ENCODE peak calls at places on chromosomes 1 and 21, in ten cellular contexts. One of them, this sample, is unnamed.

GRCh38 chr21:34613679-34614442 is 1.1 kb downstream of the RCAN1 start:
- DNase-seq in activated CD8-positive, alpha-beta memory T cell treated with anti-CD3 and anti-CD28 coated beads, Interleukin-2, amount 50 U/mL, for 4 hours: peak
- DNase-seq in kidney glomerular epithelial cell: peak
- DNase-seq in NCI-H1092: no peak
- DNase-seq in CD8-positive, alpha-beta T cell: no peak
- DNase-seq in renal cortical epithelial cell: peak
- DNase-seq in HFFc6: no peak
- DNase-seq in stimulated activated CD4-positive, alpha-beta T cell treated with anti-CD3 and anti-CD28 coated beads, Interleukin-1b, Interleukin-23, amount 100 ng/mL, for 48 hours: no peak
- DNase-seq in activated naive CD4-positive, alpha-beta T cell treated with anti-CD3 and anti-CD28 coated beads, Interleukin-2, amount 50 U/mL, for 16 hours: peak
- DNase-seq in tibial nerve: no peak
- DNase-seq in this sample: no peak

GRCh38 chr1:102834688-102835320 is 273.5 kb downstream of the COL11A1 start:
- DNase-seq in tibial nerve: no peak
- DNase-seq in NCI-H1092: no peak
- DNase-seq in renal cortical epithelial cell: no peak
- DNase-seq in CD8-positive, alpha-beta T cell: no peak
- DNase-seq in HFFc6: peak
- DNase-seq in stimulated activated CD4-positive, alpha-beta T cell treated with anti-CD3 and anti-CD28 coated beads, Interleukin-1b, Interleukin-23, amount 100 ng/mL, for 48 hours: no peak
- DNase-seq in activated CD8-positive, alpha-beta memory T cell treated with anti-CD3 and anti-CD28 coated beads, Interleukin-2, amount 50 U/mL, for 4 hours: no peak
- DNase-seq in activated naive CD4-positive, alpha-beta T cell treated with anti-CD3 and anti-CD28 coated beads, Interleukin-2, amount 50 U/mL, for 16 hours: no peak
- DNase-seq in kidney glomerular epithelial cell: peak
- DNase-seq in this sample: no peak

GRCh38 chr1:176567190-176567794 is 104.3 kb downstream of the PAPPA2 start:
- DNase-seq in activated naive CD4-positive, alpha-beta T cell treated with anti-CD3 and anti-CD28 coated beads, Interleukin-2, amount 50 U/mL, for 16 hours: no peak
- DNase-seq in renal cortical epithelial cell: peak
- DNase-seq in tibial nerve: no peak
- DNase-seq in HFFc6: peak
- DNase-seq in activated CD8-positive, alpha-beta memory T cell treated with anti-CD3 and anti-CD28 coated beads, Interleukin-2, amount 50 U/mL, for 4 hours: no peak
- DNase-seq in kidney glomerular epithelial cell: no peak
- DNase-seq in NCI-H1092: no peak
- DNase-seq in stimulated activated CD4-positive, alpha-beta T cell treated with anti-CD3 and anti-CD28 coated beads, Interleukin-1b, Interleukin-23, amount 100 ng/mL, for 48 hours: no peak
- DNase-seq in CD8-positive, alpha-beta T cell: no peak
- DNase-seq in this sample: no peak

GRCh38 chr1:178337091-178337726 is 159.6 kb downstream of the CLEC20A start:
- DNase-seq in renal cortical epithelial cell: no peak
- DNase-seq in activated CD8-positive, alpha-beta memory T cell treated with anti-CD3 and anti-CD28 coated beads, Interleukin-2, amount 50 U/mL, for 4 hours: no peak
- DNase-seq in CD8-positive, alpha-beta T cell: no peak
- DNase-seq in NCI-H1092: no peak
- DNase-seq in tibial nerve: no peak
- DNase-seq in HFFc6: no peak
- DNase-seq in kidney glomerular epithelial cell: no peak
- DNase-seq in activated naive CD4-positive, alpha-beta T cell treated with anti-CD3 and anti-CD28 coated beads, Interleukin-2, amount 50 U/mL, for 16 hours: no peak
- DNase-seq in stimulated activated CD4-positive, alpha-beta T cell treated with anti-CD3 and anti-CD28 coated beads, Interleukin-1b, Interleukin-23, amount 100 ng/mL, for 48 hours: no peak
- DNase-seq in this sample: no peak

GRCh38 chr1:116919802-116920201 is 10.1 kb downstream of the PTGFRN start:
- DNase-seq in activated naive CD4-positive, alpha-beta T cell treated with anti-CD3 and anti-CD28 coated beads, Interleukin-2, amount 50 U/mL, for 16 hours: no peak
- DNase-seq in CD8-positive, alpha-beta T cell: no peak
- DNase-seq in stimulated activated CD4-positive, alpha-beta T cell treated with anti-CD3 and anti-CD28 coated beads, Interleukin-1b, Interleukin-23, amount 100 ng/mL, for 48 hours: no peak
- DNase-seq in tibial nerve: no peak
- DNase-seq in activated CD8-positive, alpha-beta memory T cell treated with anti-CD3 and anti-CD28 coated beads, Interleukin-2, amount 50 U/mL, for 4 hours: no peak
- DNase-seq in renal cortical epithelial cell: no peak
- DNase-seq in NCI-H1092: peak
- DNase-seq in HFFc6: no peak
- DNase-seq in kidney glomerular epithelial cell: no peak
- DNase-seq in this sample: no peak

GRCh38 chr1:64956733-64957441 is 9.5 kb downstream of the JAK1 start:
- DNase-seq in activated CD8-positive, alpha-beta memory T cell treated with anti-CD3 and anti-CD28 coated beads, Interleukin-2, amount 50 U/mL, for 4 hours: no peak
- DNase-seq in CD8-positive, alpha-beta T cell: peak
- DNase-seq in NCI-H1092: no peak
- DNase-seq in activated naive CD4-positive, alpha-beta T cell treated with anti-CD3 and anti-CD28 coated beads, Interleukin-2, amount 50 U/mL, for 16 hours: no peak
- DNase-seq in renal cortical epithelial cell: no peak
- DNase-seq in HFFc6: no peak
- DNase-seq in tibial nerve: no peak
- DNase-seq in kidney glomerular epithelial cell: no peak
- DNase-seq in stimulated activated CD4-positive, alpha-beta T cell treated with anti-CD3 and anti-CD28 coated beads, Interleukin-1b, Interleukin-23, amount 100 ng/mL, for 48 hours: peak
- DNase-seq in this sample: peak

GRCh38 chr1:29286194-29286767 is 50.0 kb downstream of the PTPRU start:
- DNase-seq in tibial nerve: no peak
- DNase-seq in activated naive CD4-positive, alpha-beta T cell treated with anti-CD3 and anti-CD28 coated beads, Interleukin-2, amount 50 U/mL, for 16 hours: no peak
- DNase-seq in NCI-H1092: no peak
- DNase-seq in kidney glomerular epithelial cell: no peak
- DNase-seq in CD8-positive, alpha-beta T cell: no peak
- DNase-seq in stimulated activated CD4-positive, alpha-beta T cell treated with anti-CD3 and anti-CD28 coated beads, Interleukin-1b, Interleukin-23, amount 100 ng/mL, for 48 hours: no peak
- DNase-seq in HFFc6: no peak
- DNase-seq in activated CD8-positive, alpha-beta memory T cell treated with anti-CD3 and anti-CD28 coated beads, Interleukin-2, amount 50 U/mL, for 4 hours: no peak
- DNase-seq in renal cortical epithelial cell: no peak
- DNase-seq in this sample: no peak

GRCh38 chr1:40899230-40899870 is 37.2 kb upstream of the CITED4 start:
- DNase-seq in tibial nerve: no peak
- DNase-seq in CD8-positive, alpha-beta T cell: no peak
- DNase-seq in activated naive CD4-positive, alpha-beta T cell treated with anti-CD3 and anti-CD28 coated beads, Interleukin-2, amount 50 U/mL, for 16 hours: no peak
- DNase-seq in renal cortical epithelial cell: peak
- DNase-seq in NCI-H1092: no peak
- DNase-seq in kidney glomerular epithelial cell: no peak
- DNase-seq in activated CD8-positive, alpha-beta memory T cell treated with anti-CD3 and anti-CD28 coated beads, Interleukin-2, amount 50 U/mL, for 4 hours: no peak
- DNase-seq in stimulated activated CD4-positive, alpha-beta T cell treated with anti-CD3 and anti-CD28 coated beads, Interleukin-1b, Interleukin-23, amount 100 ng/mL, for 48 hours: no peak
- DNase-seq in HFFc6: no peak
- DNase-seq in this sample: no peak

GRCh38 chr1:222443566-222443965 is 104.3 kb downstream of the HHIPL2 start:
- DNase-seq in NCI-H1092: no peak
- DNase-seq in stimulated activated CD4-positive, alpha-beta T cell treated with anti-CD3 and anti-CD28 coated beads, Interleukin-1b, Interleukin-23, amount 100 ng/mL, for 48 hours: no peak
- DNase-seq in kidney glomerular epithelial cell: no peak
- DNase-seq in renal cortical epithelial cell: no peak
- DNase-seq in HFFc6: no peak
- DNase-seq in tibial nerve: no peak
- DNase-seq in activated CD8-positive, alpha-beta memory T cell treated with anti-CD3 and anti-CD28 coated beads, Interleukin-2, amount 50 U/mL, for 4 hours: no peak
- DNase-seq in activated naive CD4-positive, alpha-beta T cell treated with anti-CD3 and anti-CD28 coated beads, Interleukin-2, amount 50 U/mL, for 16 hours: no peak
- DNase-seq in CD8-positive, alpha-beta T cell: no peak
- DNase-seq in this sample: no peak

GRCh38 chr1:228280961-228281591 is 73.2 kb downstream of the OBSCN start:
- DNase-seq in activated CD8-positive, alpha-beta memory T cell treated with anti-CD3 and anti-CD28 coated beads, Interleukin-2, amount 50 U/mL, for 4 hours: no peak
- DNase-seq in renal cortical epithelial cell: no peak
- DNase-seq in CD8-positive, alpha-beta T cell: no peak
- DNase-seq in HFFc6: no peak
- DNase-seq in kidney glomerular epithelial cell: no peak
- DNase-seq in activated naive CD4-positive, alpha-beta T cell treated with anti-CD3 and anti-CD28 coated beads, Interleukin-2, amount 50 U/mL, for 16 hours: peak
- DNase-seq in NCI-H1092: no peak
- DNase-seq in stimulated activated CD4-positive, alpha-beta T cell treated with anti-CD3 and anti-CD28 coated beads, Interleukin-1b, Interleukin-23, amount 100 ng/mL, for 48 hours: no peak
- DNase-seq in tibial nerve: no peak
- DNase-seq in this sample: no peak

GRCh38 chr1:111938123-111938522 is 51.3 kb downstream of the KCND3 start:
- DNase-seq in activated naive CD4-positive, alpha-beta T cell treated with anti-CD3 and anti-CD28 coated beads, Interleukin-2, amount 50 U/mL, for 16 hours: no peak
- DNase-seq in stimulated activated CD4-positive, alpha-beta T cell treated with anti-CD3 and anti-CD28 coated beads, Interleukin-1b, Interleukin-23, amount 100 ng/mL, for 48 hours: no peak
- DNase-seq in HFFc6: no peak
- DNase-seq in tibial nerve: no peak
- DNase-seq in NCI-H1092: no peak
- DNase-seq in kidney glomerular epithelial cell: no peak
- DNase-seq in CD8-positive, alpha-beta T cell: no peak
- DNase-seq in activated CD8-positive, alpha-beta memory T cell treated with anti-CD3 and anti-CD28 coated beads, Interleukin-2, amount 50 U/mL, for 4 hours: no peak
- DNase-seq in renal cortical epithelial cell: no peak
- DNase-seq in this sample: no peak

GRCh38 chr1:24961961-24962861 is 32.1 kb upstream of the RUNX3 start:
- DNase-seq in kidney glomerular epithelial cell: no peak
- DNase-seq in CD8-positive, alpha-beta T cell: peak
- DNase-seq in activated CD8-positive, alpha-beta memory T cell treated with anti-CD3 and anti-CD28 coated beads, Interleukin-2, amount 50 U/mL, for 4 hours: no peak
- DNase-seq in HFFc6: no peak
- DNase-seq in tibial nerve: no peak
- DNase-seq in stimulated activated CD4-positive, alpha-beta T cell treated with anti-CD3 and anti-CD28 coated beads, Interleukin-1b, Interleukin-23, amount 100 ng/mL, for 48 hours: no peak
- DNase-seq in activated naive CD4-positive, alpha-beta T cell treated with anti-CD3 and anti-CD28 coated beads, Interleukin-2, amount 50 U/mL, for 16 hours: no peak
- DNase-seq in renal cortical epithelial cell: no peak
- DNase-seq in NCI-H1092: no peak
- DNase-seq in this sample: no peak

GRCh38 chr1:85344256-85344694 is 67.8 kb upstream of the BCL10 start:
- DNase-seq in CD8-positive, alpha-beta T cell: no peak
- DNase-seq in HFFc6: peak
- DNase-seq in kidney glomerular epithelial cell: no peak
- DNase-seq in NCI-H1092: no peak
- DNase-seq in renal cortical epithelial cell: peak
- DNase-seq in stimulated activated CD4-positive, alpha-beta T cell treated with anti-CD3 and anti-CD28 coated beads, Interleukin-1b, Interleukin-23, amount 100 ng/mL, for 48 hours: no peak
- DNase-seq in activated CD8-positive, alpha-beta memory T cell treated with anti-CD3 and anti-CD28 coated beads, Interleukin-2, amount 50 U/mL, for 4 hours: no peak
- DNase-seq in activated naive CD4-positive, alpha-beta T cell treated with anti-CD3 and anti-CD28 coated beads, Interleukin-2, amount 50 U/mL, for 16 hours: no peak
- DNase-seq in tibial nerve: no peak
- DNase-seq in this sample: no peak

GRCh38 chr1:86394416-86394815 is 1.7 kb downstream of the ODF2L start:
- DNase-seq in activated naive CD4-positive, alpha-beta T cell treated with anti-CD3 and anti-CD28 coated beads, Interleukin-2, amount 50 U/mL, for 16 hours: no peak
- DNase-seq in HFFc6: peak
- DNase-seq in activated CD8-positive, alpha-beta memory T cell treated with anti-CD3 and anti-CD28 coated beads, Interleukin-2, amount 50 U/mL, for 4 hours: no peak
- DNase-seq in tibial nerve: no peak
- DNase-seq in kidney glomerular epithelial cell: no peak
- DNase-seq in stimulated activated CD4-positive, alpha-beta T cell treated with anti-CD3 and anti-CD28 coated beads, Interleukin-1b, Interleukin-23, amount 100 ng/mL, for 48 hours: no peak
- DNase-seq in renal cortical epithelial cell: peak
- DNase-seq in CD8-positive, alpha-beta T cell: no peak
- DNase-seq in NCI-H1092: no peak
- DNase-seq in this sample: no peak

GRCh38 chr1:243956448-243956847 is 94.6 kb upstream of the ZBTB18 start:
- DNase-seq in CD8-positive, alpha-beta T cell: no peak
- DNase-seq in NCI-H1092: no peak
- DNase-seq in kidney glomerular epithelial cell: peak
- DNase-seq in renal cortical epithelial cell: peak
- DNase-seq in activated naive CD4-positive, alpha-beta T cell treated with anti-CD3 and anti-CD28 coated beads, Interleukin-2, amount 50 U/mL, for 16 hours: no peak
- DNase-seq in stimulated activated CD4-positive, alpha-beta T cell treated with anti-CD3 and anti-CD28 coated beads, Interleukin-1b, Interleukin-23, amount 100 ng/mL, for 48 hours: no peak
- DNase-seq in tibial nerve: no peak
- DNase-seq in activated CD8-positive, alpha-beta memory T cell treated with anti-CD3 and anti-CD28 coated beads, Interleukin-2, amount 50 U/mL, for 4 hours: no peak
- DNase-seq in HFFc6: peak
- DNase-seq in this sample: no peak

GRCh38 chr1:37616330-37616729 is 18.4 kb downstream of the RSPO1 start:
- DNase-seq in kidney glomerular epithelial cell: no peak
- DNase-seq in NCI-H1092: no peak
- DNase-seq in activated CD8-positive, alpha-beta memory T cell treated with anti-CD3 and anti-CD28 coated beads, Interleukin-2, amount 50 U/mL, for 4 hours: no peak
- DNase-seq in activated naive CD4-positive, alpha-beta T cell treated with anti-CD3 and anti-CD28 coated beads, Interleukin-2, amount 50 U/mL, for 16 hours: no peak
- DNase-seq in CD8-positive, alpha-beta T cell: no peak
- DNase-seq in stimulated activated CD4-positive, alpha-beta T cell treated with anti-CD3 and anti-CD28 coated beads, Interleukin-1b, Interleukin-23, amount 100 ng/mL, for 48 hours: no peak
- DNase-seq in HFFc6: no peak
- DNase-seq in tibial nerve: no peak
- DNase-seq in renal cortical epithelial cell: no peak
- DNase-seq in this sample: no peak

GRCh38 chr1:84247425-84248220 is 53.9 kb upstream of the SAMD13 start:
- DNase-seq in activated CD8-positive, alpha-beta memory T cell treated with anti-CD3 and anti-CD28 coated beads, Interleukin-2, amount 50 U/mL, for 4 hours: no peak
- DNase-seq in tibial nerve: no peak
- DNase-seq in activated naive CD4-positive, alpha-beta T cell treated with anti-CD3 and anti-CD28 coated beads, Interleukin-2, amount 50 U/mL, for 16 hours: no peak
- DNase-seq in kidney glomerular epithelial cell: no peak
- DNase-seq in stimulated activated CD4-positive, alpha-beta T cell treated with anti-CD3 and anti-CD28 coated beads, Interleukin-1b, Interleukin-23, amount 100 ng/mL, for 48 hours: no peak
- DNase-seq in CD8-positive, alpha-beta T cell: no peak
- DNase-seq in renal cortical epithelial cell: peak
- DNase-seq in NCI-H1092: no peak
- DNase-seq in HFFc6: peak
- DNase-seq in this sample: no peak

GRCh38 chr1:36968730-36969129 is 65.6 kb downstream of the GRIK3 start:
- DNase-seq in stimulated activated CD4-positive, alpha-beta T cell treated with anti-CD3 and anti-CD28 coated beads, Interleukin-1b, Interleukin-23, amount 100 ng/mL, for 48 hours: no peak
- DNase-seq in activated CD8-positive, alpha-beta memory T cell treated with anti-CD3 and anti-CD28 coated beads, Interleukin-2, amount 50 U/mL, for 4 hours: no peak
- DNase-seq in activated naive CD4-positive, alpha-beta T cell treated with anti-CD3 and anti-CD28 coated beads, Interleukin-2, amount 50 U/mL, for 16 hours: no peak
- DNase-seq in CD8-positive, alpha-beta T cell: no peak
- DNase-seq in NCI-H1092: peak
- DNase-seq in HFFc6: no peak
- DNase-seq in kidney glomerular epithelial cell: no peak
- DNase-seq in tibial nerve: no peak
- DNase-seq in renal cortical epithelial cell: no peak
- DNase-seq in this sample: peak

GRCh38 chr1:155166373-155167165 is 6.5 kb downstream of the KRTCAP2 start:
- DNase-seq in HFFc6: no peak
- DNase-seq in tibial nerve: no peak
- DNase-seq in activated CD8-positive, alpha-beta memory T cell treated with anti-CD3 and anti-CD28 coated beads, Interleukin-2, amount 50 U/mL, for 4 hours: no peak
- DNase-seq in activated naive CD4-positive, alpha-beta T cell treated with anti-CD3 and anti-CD28 coated beads, Interleukin-2, amount 50 U/mL, for 16 hours: no peak
- DNase-seq in stimulated activated CD4-positive, alpha-beta T cell treated with anti-CD3 and anti-CD28 coated beads, Interleukin-1b, Interleukin-23, amount 100 ng/mL, for 48 hours: no peak
- DNase-seq in renal cortical epithelial cell: no peak
- DNase-seq in CD8-positive, alpha-beta T cell: no peak
- DNase-seq in kidney glomerular epithelial cell: no peak
- DNase-seq in NCI-H1092: peak
- DNase-seq in this sample: no peak

GRCh38 chr1:19678493-19678892 is 13.8 kb downstream of the HTR6 start:
- DNase-seq in tibial nerve: no peak
- DNase-seq in CD8-positive, alpha-beta T cell: no peak
- DNase-seq in stimulated activated CD4-positive, alpha-beta T cell treated with anti-CD3 and anti-CD28 coated beads, Interleukin-1b, Interleukin-23, amount 100 ng/mL, for 48 hours: no peak
- DNase-seq in kidney glomerular epithelial cell: no peak
- DNase-seq in activated naive CD4-positive, alpha-beta T cell treated with anti-CD3 and anti-CD28 coated beads, Interleukin-2, amount 50 U/mL, for 16 hours: no peak
- DNase-seq in NCI-H1092: no peak
- DNase-seq in renal cortical epithelial cell: no peak
- DNase-seq in activated CD8-positive, alpha-beta memory T cell treated with anti-CD3 and anti-CD28 coated beads, Interleukin-2, amount 50 U/mL, for 4 hours: no peak
- DNase-seq in HFFc6: no peak
- DNase-seq in this sample: no peak

GRCh38 chr21:14600569-14601308 is 54.6 kb upstream of the SAMSN1 start:
- DNase-seq in CD8-positive, alpha-beta T cell: no peak
- DNase-seq in renal cortical epithelial cell: no peak
- DNase-seq in activated CD8-positive, alpha-beta memory T cell treated with anti-CD3 and anti-CD28 coated beads, Interleukin-2, amount 50 U/mL, for 4 hours: no peak
- DNase-seq in tibial nerve: no peak
- DNase-seq in kidney glomerular epithelial cell: no peak
- DNase-seq in stimulated activated CD4-positive, alpha-beta T cell treated with anti-CD3 and anti-CD28 coated beads, Interleukin-1b, Interleukin-23, amount 100 ng/mL, for 48 hours: no peak
- DNase-seq in NCI-H1092: no peak
- DNase-seq in activated naive CD4-positive, alpha-beta T cell treated with anti-CD3 and anti-CD28 coated beads, Interleukin-2, amount 50 U/mL, for 16 hours: no peak
- DNase-seq in HFFc6: no peak
- DNase-seq in this sample: no peak

GRCh38 chr21:41219498-41220207 is 51.7 kb downstream of the BACE2 start:
- DNase-seq in renal cortical epithelial cell: peak
- DNase-seq in HFFc6: no peak
- DNase-seq in stimulated activated CD4-positive, alpha-beta T cell treated with anti-CD3 and anti-CD28 coated beads, Interleukin-1b, Interleukin-23, amount 100 ng/mL, for 48 hours: no peak
- DNase-seq in tibial nerve: no peak
- DNase-seq in kidney glomerular epithelial cell: no peak
- DNase-seq in activated naive CD4-positive, alpha-beta T cell treated with anti-CD3 and anti-CD28 coated beads, Interleukin-2, amount 50 U/mL, for 16 hours: no peak
- DNase-seq in NCI-H1092: no peak
- DNase-seq in CD8-positive, alpha-beta T cell: no peak
- DNase-seq in activated CD8-positive, alpha-beta memory T cell treated with anti-CD3 and anti-CD28 coated beads, Interleukin-2, amount 50 U/mL, for 4 hours: no peak
- DNase-seq in this sample: no peak

GRCh38 chr1:205604825-205605544 is 26.8 kb downstream of the ELK4 start:
- DNase-seq in CD8-positive, alpha-beta T cell: no peak
- DNase-seq in NCI-H1092: no peak
- DNase-seq in renal cortical epithelial cell: no peak
- DNase-seq in activated CD8-positive, alpha-beta memory T cell treated with anti-CD3 and anti-CD28 coated beads, Interleukin-2, amount 50 U/mL, for 4 hours: no peak
- DNase-seq in stimulated activated CD4-positive, alpha-beta T cell treated with anti-CD3 and anti-CD28 coated beads, Interleukin-1b, Interleukin-23, amount 100 ng/mL, for 48 hours: no peak
- DNase-seq in activated naive CD4-positive, alpha-beta T cell treated with anti-CD3 and anti-CD28 coated beads, Interleukin-2, amount 50 U/mL, for 16 hours: no peak
- DNase-seq in HFFc6: no peak
- DNase-seq in kidney glomerular epithelial cell: no peak
- DNase-seq in tibial nerve: no peak
- DNase-seq in this sample: no peak

GRCh38 chr1:207404849-207405525 is 49.1 kb upstream of the CR2 start:
- DNase-seq in activated naive CD4-positive, alpha-beta T cell treated with anti-CD3 and anti-CD28 coated beads, Interleukin-2, amount 50 U/mL, for 16 hours: no peak
- DNase-seq in HFFc6: peak
- DNase-seq in kidney glomerular epithelial cell: peak
- DNase-seq in activated CD8-positive, alpha-beta memory T cell treated with anti-CD3 and anti-CD28 coated beads, Interleukin-2, amount 50 U/mL, for 4 hours: no peak
- DNase-seq in renal cortical epithelial cell: peak
- DNase-seq in tibial nerve: no peak
- DNase-seq in CD8-positive, alpha-beta T cell: no peak
- DNase-seq in NCI-H1092: peak
- DNase-seq in stimulated activated CD4-positive, alpha-beta T cell treated with anti-CD3 and anti-CD28 coated beads, Interleukin-1b, Interleukin-23, amount 100 ng/mL, for 48 hours: no peak
- DNase-seq in this sample: peak

GRCh38 chr1:38500352-38500751 is 359.2 kb downstream of the RRAGC start:
- DNase-seq in kidney glomerular epithelial cell: no peak
- DNase-seq in renal cortical epithelial cell: no peak
- DNase-seq in NCI-H1092: no peak
- DNase-seq in stimulated activated CD4-positive, alpha-beta T cell treated with anti-CD3 and anti-CD28 coated beads, Interleukin-1b, Interleukin-23, amount 100 ng/mL, for 48 hours: no peak
- DNase-seq in tibial nerve: no peak
- DNase-seq in CD8-positive, alpha-beta T cell: no peak
- DNase-seq in HFFc6: no peak
- DNase-seq in activated CD8-positive, alpha-beta memory T cell treated with anti-CD3 and anti-CD28 coated beads, Interleukin-2, amount 50 U/mL, for 4 hours: no peak
- DNase-seq in activated naive CD4-positive, alpha-beta T cell treated with anti-CD3 and anti-CD28 coated beads, Interleukin-2, amount 50 U/mL, for 16 hours: no peak
- DNase-seq in this sample: no peak

GRCh38 chr1:20124451-20125057 is 5.2 kb upstream of the PLA2G2D start:
- DNase-seq in stimulated activated CD4-positive, alpha-beta T cell treated with anti-CD3 and anti-CD28 coated beads, Interleukin-1b, Interleukin-23, amount 100 ng/mL, for 48 hours: no peak
- DNase-seq in activated CD8-positive, alpha-beta memory T cell treated with anti-CD3 and anti-CD28 coated beads, Interleukin-2, amount 50 U/mL, for 4 hours: no peak
- DNase-seq in NCI-H1092: no peak
- DNase-seq in activated naive CD4-positive, alpha-beta T cell treated with anti-CD3 and anti-CD28 coated beads, Interleukin-2, amount 50 U/mL, for 16 hours: no peak
- DNase-seq in renal cortical epithelial cell: peak
- DNase-seq in HFFc6: peak
- DNase-seq in CD8-positive, alpha-beta T cell: no peak
- DNase-seq in tibial nerve: no peak
- DNase-seq in kidney glomerular epithelial cell: peak
- DNase-seq in this sample: peak

GRCh38 chr1:183242556-183242955 is 56.5 kb downstream of the LAMC2 start:
- DNase-seq in CD8-positive, alpha-beta T cell: no peak
- DNase-seq in activated naive CD4-positive, alpha-beta T cell treated with anti-CD3 and anti-CD28 coated beads, Interleukin-2, amount 50 U/mL, for 16 hours: no peak
- DNase-seq in tibial nerve: no peak
- DNase-seq in stimulated activated CD4-positive, alpha-beta T cell treated with anti-CD3 and anti-CD28 coated beads, Interleukin-1b, Interleukin-23, amount 100 ng/mL, for 48 hours: no peak
- DNase-seq in activated CD8-positive, alpha-beta memory T cell treated with anti-CD3 and anti-CD28 coated beads, Interleukin-2, amount 50 U/mL, for 4 hours: no peak
- DNase-seq in kidney glomerular epithelial cell: no peak
- DNase-seq in renal cortical epithelial cell: no peak
- DNase-seq in NCI-H1092: no peak
- DNase-seq in HFFc6: no peak
- DNase-seq in this sample: no peak

GRCh38 chr1:183407961-183408360 is 10.2 kb downstream of the NMNAT2 start:
- DNase-seq in kidney glomerular epithelial cell: no peak
- DNase-seq in renal cortical epithelial cell: no peak
- DNase-seq in activated naive CD4-positive, alpha-beta T cell treated with anti-CD3 and anti-CD28 coated beads, Interleukin-2, amount 50 U/mL, for 16 hours: no peak
- DNase-seq in activated CD8-positive, alpha-beta memory T cell treated with anti-CD3 and anti-CD28 coated beads, Interleukin-2, amount 50 U/mL, for 4 hours: no peak
- DNase-seq in HFFc6: no peak
- DNase-seq in tibial nerve: no peak
- DNase-seq in NCI-H1092: no peak
- DNase-seq in stimulated activated CD4-positive, alpha-beta T cell treated with anti-CD3 and anti-CD28 coated beads, Interleukin-1b, Interleukin-23, amount 100 ng/mL, for 48 hours: no peak
- DNase-seq in CD8-positive, alpha-beta T cell: no peak
- DNase-seq in this sample: no peak

This sample was measured in NCI-H446.